ENCODE peak calls at places on chromosomes 11 and 22, in eight cellular contexts. Q, V, M, L, Z, C, I and B are unnamed samples.
A peak's percentile ranks its signal among the peaks of the same experiment; 100 is the strongest.

GRCh38 chr11:66112640-66113098 is 42.6 kb downstream of the PACS1 start:
- DNase-seq in Q (peak; percentile 84), V (peak; percentile 94), M (peak; percentile 65), L (peak; percentile 17), Z (no peak), C (no peak), I (peak; percentile 76), B (no peak)

GRCh38 chr11:78417175-78417887 is at the start of gene GAB2:
- DNase-seq in Q (no peak), V (no peak), M (no peak), L (no peak), Z (peak; percentile 25), C (no peak), I (no peak), B (no peak)

GRCh38 chr11:122757201-122757600 is 81.1 kb upstream of the CRTAM start:
- DNase-seq in Q (no peak), V (no peak), M (no peak), L (no peak), Z (no peak), C (no peak), I (no peak), B (no peak)

GRCh38 chr11:21174781-21175180 is 505.4 kb downstream of the NELL1 start:
- DNase-seq in Q (no peak), V (no peak), M (no peak), L (no peak), Z (no peak), C (no peak), I (no peak), B (no peak)

GRCh38 chr11:115912484-115912945 is 408.3 kb upstream of the CADM1 start:
- DNase-seq in Q (no peak), V (no peak), M (no peak), L (no peak), Z (peak; percentile 25), C (no peak), I (peak; percentile 25), B (no peak)

GRCh38 chr22:23203452-23204124 is 23.3 kb downstream of the BCR start:
- DNase-seq in Q (no peak), V (no peak), M (no peak), L (no peak), Z (no peak), C (no peak), I (no peak), B (no peak)

GRCh38 chr22:17047656-17048055 is 37.1 kb upstream of the IL17RA start:
- DNase-seq in Q (no peak), V (no peak), M (no peak), L (no peak), Z (no peak), C (no peak), I (no peak), B (no peak)

GRCh38 chr11:117217141-117217609 is 14.7 kb downstream of the PCSK7 start:
- DNase-seq in Q (peak; percentile 98), V (peak; percentile 54), M (no peak), L (peak; percentile 6), Z (no peak), C (no peak), I (peak; percentile 88), B (no peak)

GRCh38 chr22:47995718-47996117 is 1233.3 kb downstream of the TBC1D22A start:
- DNase-seq in Q (no peak), V (no peak), M (no peak), L (no peak), Z (no peak), C (no peak), I (no peak), B (no peak)

GRCh38 chr11:23563591-23563990 is 703.3 kb upstream of the CCDC179 start:
- DNase-seq in Q (no peak), V (peak; percentile 3), M (no peak), L (no peak), Z (no peak), C (no peak), I (no peak), B (no peak)

GRCh38 chr11:17629113-17629512 is 82.1 kb downstream of the OTOG start:
- DNase-seq in Q (no peak), V (no peak), M (no peak), L (no peak), Z (no peak), C (peak; percentile 0), I (no peak), B (no peak)

GRCh38 chr11:15157181-15157580 is 42.5 kb downstream of the INSC start:
- DNase-seq in Q (peak; percentile 43), V (peak; percentile 91), M (peak; percentile 68), L (no peak), Z (no peak), C (no peak), I (peak; percentile 93), B (no peak)

GRCh38 chr22:30949934-30950660 is 18.5 kb downstream of the MORC2 start:
- DNase-seq in Q (no peak), V (no peak), M (no peak), L (no peak), Z (no peak), C (no peak), I (no peak), B (no peak)

GRCh38 chr22:37177221-37177620 is 10.8 kb downstream of the C1QTNF6 start:
- DNase-seq in Q (no peak), V (no peak), M (no peak), L (no peak), Z (no peak), C (no peak), I (no peak), B (no peak)

GRCh38 chr11:72238040-72238450 is 5.9 kb downstream of the PHOX2A start:
- DNase-seq in Q (peak; percentile 70), V (peak; percentile 61), M (peak; percentile 29), L (no peak), Z (peak; percentile 77), C (no peak), I (peak; percentile 67), B (no peak)

GRCh38 chr11:47924184-47924671 is 56.1 kb upstream of the PTPRJ start:
- DNase-seq in Q (no peak), V (peak; percentile 78), M (no peak), L (no peak), Z (no peak), C (peak; percentile 72), I (peak; percentile 86), B (no peak)

GRCh38 chr22:30420401-30421178 is 5.0 kb upstream of the MTFP1 start:
- DNase-seq in Q (peak; percentile 89), V (peak; percentile 74), M (no peak), L (no peak), Z (no peak), C (no peak), I (peak; percentile 90), B (no peak)

GRCh38 chr11:43810929-43811596 is 69.6 kb upstream of the ALKBH3 start:
- DNase-seq in Q (peak; percentile 53), V (no peak), M (no peak), L (no peak), Z (no peak), C (no peak), I (no peak), B (no peak)

GRCh38 chr11:64884019-64884418 is 5.6 kb upstream of the EHD1 start:
- DNase-seq in Q (no peak), V (no peak), M (no peak), L (no peak), Z (no peak), C (no peak), I (no peak), B (no peak)

GRCh38 chr11:117037279-117037951 is 60.8 kb downstream of the SIK3 start:
- DNase-seq in Q (peak; percentile 10), V (no peak), M (no peak), L (no peak), Z (no peak), C (no peak), I (no peak), B (no peak)

GRCh38 chr11:6635082-6635932 is 16.1 kb upstream of the TPP1 start:
- DNase-seq in Q (peak; percentile 81), V (peak; percentile 29), M (no peak), L (peak; percentile 58), Z (no peak), C (no peak), I (peak; percentile 87), B (no peak)

GRCh38 chr11:123145220-123145619 is 49.8 kb downstream of the CLMP start:
- DNase-seq in Q (peak; percentile 94), V (peak; percentile 93), M (no peak), L (no peak), Z (no peak), C (no peak), I (peak; percentile 87), B (no peak)

GRCh38 chr22:17370036-17370765 is 941 bp downstream of the CECR2 start:
- DNase-seq in Q (no peak), V (no peak), M (no peak), L (peak; percentile 47), Z (peak; percentile 18), C (no peak), I (no peak), B (no peak)

GRCh38 chr11:111923351-111923788 is 4.7 kb downstream of the C11orf52 start:
- DNase-seq in Q (peak; percentile 78), V (peak; percentile 69), M (no peak), L (no peak), Z (no peak), C (no peak), I (peak; percentile 48), B (no peak)

GRCh38 chr11:27722117-27722844 is 22.0 kb upstream of the BDNF start:
- DNase-seq in Q (peak; percentile 32), V (peak; percentile 43), M (no peak), L (no peak), Z (peak; percentile 16), C (no peak), I (peak; percentile 68), B (no peak)

GRCh38 chr22:40463017-40463631 is 92.7 kb downstream of the SGSM3 start:
- DNase-seq in Q (no peak), V (no peak), M (no peak), L (no peak), Z (no peak), C (no peak), I (no peak), B (peak; percentile 54)

GRCh38 chr11:45607995-45608394 is 57.4 kb downstream of the CHST1 start:
- DNase-seq in Q (peak; percentile 21), V (no peak), M (no peak), L (peak; percentile 16), Z (peak; percentile 86), C (no peak), I (no peak), B (no peak)
- TF ChIP-seq CTCF in Q (no peak), V (no peak), M (no peak), L (no peak), Z (no peak), C (no peak), I (no peak), B (no peak)

GRCh38 chr11:69123593-69124545 is 31.9 kb upstream of the SMIM38 start:
- DNase-seq in Q (no peak), V (no peak), M (no peak), L (no peak), Z (no peak), C (no peak), I (no peak), B (no peak)
- H3K4me3 ChIP-seq in Q (no peak overlapping the region), V (no peak overlapping the region), M (no peak overlapping the region), L (no peak overlapping the region), Z (no peak overlapping the region), C (no peak overlapping the region), I (no peak overlapping the region), B (no peak overlapping the region)

GRCh38 chr11:45847908-45848316 is 637 bp downstream of the CRY2 start:
- DNase-seq in Q (peak; percentile 78), V (peak; percentile 76), M (no peak), L (peak; percentile 36), Z (peak; percentile 21), C (peak; percentile 46), I (peak; percentile 64), B (no peak)
- TF ChIP-seq CTCF in Q (peak; percentile 22), V (peak; percentile 42), M (peak; percentile 34), L (no peak), Z (peak; percentile 8), C (peak; percentile 15), I (peak; percentile 11), B (peak; percentile 30)

GRCh38 chr22:41563051-41563711 is 2.4 kb downstream of the CSDC2 start:
- DNase-seq in Q (peak; percentile 72), V (peak; percentile 68), M (no peak), L (no peak), Z (peak; percentile 83), C (no peak), I (peak; percentile 85), B (no peak)
- H3K4me3 ChIP-seq in Q (no peak overlapping the region), V (peak overlapping the region; percentile 20), M (peak overlapping the region; percentile 12), L (peak overlapping the region; percentile 59), Z (no peak overlapping the region), C (no peak overlapping the region), I (peak overlapping the region; percentile 21), B (no peak overlapping the region)